ENCODE peak calls at places on chromosomes 1 and 21, in four cellular contexts. Y is MM.1S, D is right lobe of liver, W is cardiac muscle cell. A is an unnamed sample.
A peak's percentile ranks its signal among the peaks of the same experiment; 100 is the strongest.

GRCh38 chr1:111476761-111477309 is 3.1 kb downstream of the C1orf162 start:
- DNase-seq in Y (peak; percentile 26), D (no peak), W (no peak), A (no peak)

GRCh38 chr1:19730793-19731192 is 66.1 kb downstream of the HTR6 start:
- DNase-seq in Y (no peak), D (no peak), W (no peak), A (no peak)

GRCh38 chr1:20200966-20201365 is 14.6 kb upstream of the PLA2G2C start:
- DNase-seq in Y (no peak), D (no peak), W (no peak), A (no peak)

GRCh38 chr21:42238185-42238934 is 19.4 kb downstream of the ABCG1 start:
- DNase-seq in Y (no peak), D (no peak), W (no peak), A (no peak)

GRCh38 chr1:13813398-13814012 is 113.5 kb downstream of the PRDM2 start:
- DNase-seq in Y (no peak), D (no peak), W (peak; percentile 50), A (no peak)

GRCh38 chr21:32592929-32593502 is 7.7 kb upstream of the TCP10L start:
- DNase-seq in Y (no peak), D (peak; percentile 80), W (no peak), A (no peak)

GRCh38 chr1:215983680-215984079 is 416.6 kb downstream of the KCTD3 start:
- DNase-seq in Y (no peak), D (no peak), W (no peak), A (no peak)

GRCh38 chr1:1122981-1123480 is 7.1 kb upstream of the C1orf159 start:
- DNase-seq in Y (no peak), D (no peak), W (no peak), A (peak; percentile 41)

GRCh38 chr1:98323906-98324358 is 337.6 kb upstream of the SNX7 start:
- DNase-seq in Y (no peak), D (no peak), W (no peak), A (peak; percentile 77)

GRCh38 chr21:45306832-45307571 is 19.3 kb upstream of the POFUT2 start:
- DNase-seq in Y (no peak), D (peak; percentile 62), W (no peak), A (no peak)

GRCh38 chr1:56577859-56578663 is 1.3 kb downstream of the PLPP3 start:
- DNase-seq in Y (peak; percentile 22), D (peak; percentile 74), W (peak; percentile 71), A (no peak)

GRCh38 chr1:64292399-64292798 is 89.0 kb downstream of the UBE2U start:
- DNase-seq in Y (no peak), D (no peak), W (no peak), A (no peak)

GRCh38 chr1:40385437-40386310 is 12.1 kb downstream of the SMAP2 start:
- DNase-seq in Y (peak; percentile 89), D (no peak), W (no peak), A (no peak)

GRCh38 chr1:180462099-180462498 is 40.3 kb downstream of the ACBD6 start:
- DNase-seq in Y (no peak), D (no peak), W (no peak), A (no peak)

GRCh38 chr1:159980076-159980475 is 26.0 kb upstream of the SLAMF9 start:
- DNase-seq in Y (no peak), D (no peak), W (no peak), A (no peak)

GRCh38 chr1:94239796-94240195 is 2.4 kb upstream of the ARHGAP29 start:
- DNase-seq in Y (no peak), D (no peak), W (no peak), A (no peak)

GRCh38 chr1:113893267-113893666 is 5.9 kb upstream of the BCL2L15 start:
- DNase-seq in Y (no peak), D (no peak), W (no peak), A (no peak)

GRCh38 chr1:224579526-224579925 is 36.6 kb upstream of the CNIH3 start:
- DNase-seq in Y (no peak), D (no peak), W (no peak), A (no peak)

GRCh38 chr1:6113116-6113515 is 67.0 kb downstream of the CHD5 start:
- DNase-seq in Y (no peak), D (peak; percentile 23), W (no peak), A (no peak)

GRCh38 chr1:18160290-18160942 is 52.8 kb downstream of the IGSF21 start:
- DNase-seq in Y (no peak), D (no peak), W (no peak), A (no peak)

GRCh38 chr21:31866077-31866511 is 6.7 kb upstream of the HUNK start:
- DNase-seq in Y (peak; percentile 84), D (peak; percentile 92), W (peak; percentile 93), A (peak; percentile 24)

GRCh38 chr1:109876617-109877319 is 33.9 kb upstream of the CSF1 start:
- DNase-seq in Y (no peak), D (no peak), W (no peak), A (no peak)

GRCh38 chr1:214685906-214686305 is 82.9 kb downstream of the CENPF start:
- DNase-seq in Y (no peak), D (no peak), W (no peak), A (no peak)

GRCh38 chr1:214683596-214683995 is 80.6 kb downstream of the CENPF start:
- DNase-seq in Y (no peak), D (no peak), W (no peak), A (no peak)

GRCh38 chr1:214688891-214689290 is 85.9 kb downstream of the CENPF start:
- DNase-seq in Y (no peak), D (no peak), W (no peak), A (no peak)

GRCh38 chr1:214686497-214686896 is 83.5 kb downstream of the CENPF start:
- DNase-seq in Y (no peak), D (no peak), W (no peak), A (no peak)
- H3K27ac ChIP-seq in Y (no peak overlapping the region), D (no peak overlapping the region), W (no peak overlapping the region), A (no peak overlapping the region)

GRCh38 chr1:2195785-2196184 is 1.2 kb upstream of the FAAP20 start:
- DNase-seq in Y (no peak), D (no peak), W (no peak), A (no peak)
- H3K27ac ChIP-seq in Y (no peak overlapping the region), D (peak overlapping the region; percentile 72), W (peak overlapping the region; percentile 66), A (peak overlapping the region; percentile 81)

DNA sequence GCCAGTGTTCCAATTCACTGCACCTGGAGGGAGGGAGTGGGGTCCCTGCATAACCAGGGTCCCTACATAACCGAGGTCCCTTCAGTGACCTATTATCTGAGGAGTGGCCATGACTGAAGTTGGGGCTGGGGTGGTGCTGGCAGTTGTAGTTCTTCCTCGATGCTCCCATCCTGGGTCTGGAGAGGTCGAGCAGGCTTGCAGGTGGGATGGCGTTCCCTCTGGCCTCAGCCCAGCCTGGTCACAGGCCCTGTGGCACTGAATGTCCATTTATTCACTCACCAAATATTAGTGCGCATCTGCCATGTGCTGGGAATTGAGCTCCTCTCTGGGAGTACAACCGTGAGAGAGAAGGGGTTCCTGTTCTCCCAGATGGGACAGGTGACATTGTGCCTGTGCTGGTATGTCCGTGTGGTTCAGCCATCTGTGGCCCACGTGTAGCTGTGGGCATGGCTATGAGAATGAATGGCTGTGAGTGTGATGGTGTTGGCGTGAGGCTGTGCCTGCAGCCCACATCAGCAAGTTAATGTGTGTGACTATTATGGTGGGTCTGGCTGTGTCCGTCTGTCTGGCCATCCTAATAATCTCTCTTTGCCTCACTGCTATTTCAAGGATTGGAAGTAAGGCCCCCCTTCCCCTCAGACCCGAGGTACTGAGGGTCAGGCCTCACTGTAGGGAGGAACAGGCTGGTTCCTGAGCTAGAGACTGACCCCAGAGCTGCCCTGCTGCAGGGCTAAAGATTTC is 3.9 kb upstream of the SLC6A9 start:
- DNase-seq in Y (no peak), D (no peak), W (no peak), A (no peak)
- H3K27ac ChIP-seq in Y (no peak overlapping the region), D (no peak overlapping the region), W (peak overlapping the region; percentile 31), A (no peak overlapping the region)

GRCh38 chr1:24793762-24794161 is 48.5 kb downstream of the CLIC4 start:
- DNase-seq in Y (no peak), D (no peak), W (no peak), A (no peak)
- H3K27ac ChIP-seq in Y (no peak overlapping the region), D (peak overlapping the region; percentile 34), W (peak overlapping the region; percentile 78), A (no peak overlapping the region)

GRCh38 chr21:43585924-43586411 is 73.3 kb downstream of the HSF2BP start:
- DNase-seq in Y (no peak), D (no peak), W (peak; percentile 35), A (no peak)
- H3K27ac ChIP-seq in Y (no peak overlapping the region), D (peak overlapping the region; percentile 70), W (no peak overlapping the region), A (no peak overlapping the region)

GRCh38 chr1:226674892-226675719 is 64.0 kb downstream of the ITPKB start:
- DNase-seq in Y (no peak), D (no peak), W (no peak), A (peak; percentile 95)

GRCh38 chr1:226678251-226678650 is 60.8 kb downstream of the ITPKB start:
- DNase-seq in Y (no peak), D (no peak), W (no peak), A (no peak)

GRCh38 chr1:226677121-226678020 is 61.7 kb downstream of the ITPKB start:
- DNase-seq in Y (peak; percentile 62), D (no peak), W (no peak), A (peak; percentile 89)

GRCh38 chr1:226675720-226676357 is 63.2 kb downstream of the ITPKB start:
- DNase-seq in Y (no peak), D (no peak), W (no peak), A (no peak)

DNA sequence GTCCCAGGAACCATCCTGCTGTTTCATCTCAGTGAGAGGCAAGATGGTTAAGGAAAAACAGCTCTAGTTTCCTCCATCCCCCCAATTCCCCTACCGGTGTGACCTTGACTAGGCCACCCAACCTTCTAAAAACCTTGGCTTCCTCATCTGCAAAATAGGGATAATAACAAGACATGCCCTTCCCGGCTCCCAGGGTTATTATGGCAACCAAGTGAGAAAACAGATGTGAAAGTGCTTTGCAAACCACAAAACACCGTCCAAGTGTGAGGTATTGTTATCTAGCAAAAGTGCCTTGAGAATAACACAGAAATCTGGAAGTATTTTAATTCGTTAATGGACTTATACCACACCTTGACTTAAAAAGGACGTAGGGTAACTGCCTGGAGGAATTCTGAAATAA is 62.7 kb downstream of the ITPKB start:
- DNase-seq in Y (no peak), D (no peak), W (no peak), A (no peak)
- H3K27ac ChIP-seq in Y (no peak overlapping the region), D (peak overlapping the region; percentile 2), W (no peak overlapping the region), A (peak overlapping the region; percentile 80)

GRCh38 chr1:201732351-201732750 is 96.6 kb upstream of the IPO9 start:
- DNase-seq in Y (no peak), D (no peak), W (peak; percentile 66), A (no peak)
- H3K27ac ChIP-seq in Y (no peak overlapping the region), D (no peak overlapping the region), W (peak overlapping the region; percentile 100), A (no peak overlapping the region)